ENCODE peak calls at places on chromosomes 13 and 19, in five cellular contexts. One of them, this sample, is unnamed.

GRCh38 chr13:48412881-48413351 is at the start of gene LPAR6:
- DNase-seq in HTR-8/SVneo: peak
- DNase-seq in stimulated activated CD4-positive, alpha-beta T cell treated with anti-CD3 and anti-CD28 coated beads, Interleukin-4, amount 100 ng/mL, for 1 hour: no peak
- DNase-seq in substantia nigra: no peak
- DNase-seq in COLO829: peak
- DNase-seq in this sample: peak

GRCh38 chr13:106151056-106151699 is 384.3 kb downstream of the EFNB2 start:
- DNase-seq in HTR-8/SVneo: peak
- DNase-seq in stimulated activated CD4-positive, alpha-beta T cell treated with anti-CD3 and anti-CD28 coated beads, Interleukin-4, amount 100 ng/mL, for 1 hour: no peak
- DNase-seq in substantia nigra: no peak
- DNase-seq in COLO829: peak
- DNase-seq in this sample: no peak

GRCh38 chr13:73835138-73835721 is 299.0 kb downstream of the KLF12 start:
- DNase-seq in HTR-8/SVneo: peak
- DNase-seq in stimulated activated CD4-positive, alpha-beta T cell treated with anti-CD3 and anti-CD28 coated beads, Interleukin-4, amount 100 ng/mL, for 1 hour: no peak
- DNase-seq in substantia nigra: no peak
- DNase-seq in COLO829: peak
- DNase-seq in this sample: peak

GRCh38 chr13:40613192-40613818 is 53.1 kb downstream of the FOXO1 start:
- DNase-seq in HTR-8/SVneo: no peak
- DNase-seq in stimulated activated CD4-positive, alpha-beta T cell treated with anti-CD3 and anti-CD28 coated beads, Interleukin-4, amount 100 ng/mL, for 1 hour: no peak
- DNase-seq in substantia nigra: no peak
- DNase-seq in COLO829: no peak
- DNase-seq in this sample: no peak

GRCh38 chr13:19862511-19863313 is 737 bp downstream of the ZMYM5 start:
- DNase-seq in HTR-8/SVneo: no peak
- DNase-seq in stimulated activated CD4-positive, alpha-beta T cell treated with anti-CD3 and anti-CD28 coated beads, Interleukin-4, amount 100 ng/mL, for 1 hour: peak
- DNase-seq in substantia nigra: no peak
- DNase-seq in COLO829: no peak
- DNase-seq in this sample: peak

GRCh38 chr13:67137044-67137735 is 92.9 kb downstream of the PCDH9 start:
- DNase-seq in HTR-8/SVneo: no peak
- DNase-seq in stimulated activated CD4-positive, alpha-beta T cell treated with anti-CD3 and anti-CD28 coated beads, Interleukin-4, amount 100 ng/mL, for 1 hour: no peak
- DNase-seq in substantia nigra: no peak
- DNase-seq in COLO829: no peak
- DNase-seq in this sample: no peak

GRCh38 chr13:40235160-40235796 is 431.2 kb downstream of the FOXO1 start:
- DNase-seq in HTR-8/SVneo: no peak
- DNase-seq in stimulated activated CD4-positive, alpha-beta T cell treated with anti-CD3 and anti-CD28 coated beads, Interleukin-4, amount 100 ng/mL, for 1 hour: no peak
- DNase-seq in substantia nigra: no peak
- DNase-seq in COLO829: no peak
- DNase-seq in this sample: no peak

GRCh38 chr13:91868351-91868750 is 469.9 kb downstream of the GPC5 start:
- DNase-seq in HTR-8/SVneo: no peak
- DNase-seq in stimulated activated CD4-positive, alpha-beta T cell treated with anti-CD3 and anti-CD28 coated beads, Interleukin-4, amount 100 ng/mL, for 1 hour: no peak
- DNase-seq in substantia nigra: no peak
- DNase-seq in COLO829: no peak
- DNase-seq in this sample: no peak

GRCh38 chr19:54331626-54332025 is 7.3 kb downstream of the LILRA4 start:
- DNase-seq in HTR-8/SVneo: no peak
- DNase-seq in stimulated activated CD4-positive, alpha-beta T cell treated with anti-CD3 and anti-CD28 coated beads, Interleukin-4, amount 100 ng/mL, for 1 hour: no peak
- DNase-seq in substantia nigra: no peak
- DNase-seq in COLO829: no peak
- DNase-seq in this sample: no peak

GRCh38 chr19:34298891-34299510 is 44.6 kb downstream of the GARRE1 start:
- DNase-seq in HTR-8/SVneo: no peak
- DNase-seq in stimulated activated CD4-positive, alpha-beta T cell treated with anti-CD3 and anti-CD28 coated beads, Interleukin-4, amount 100 ng/mL, for 1 hour: no peak
- DNase-seq in substantia nigra: no peak
- DNase-seq in COLO829: no peak
- DNase-seq in this sample: no peak

GRCh38 chr19:54017266-54017665 is 25.8 kb downstream of the CACNG6 start:
- DNase-seq in HTR-8/SVneo: no peak
- DNase-seq in stimulated activated CD4-positive, alpha-beta T cell treated with anti-CD3 and anti-CD28 coated beads, Interleukin-4, amount 100 ng/mL, for 1 hour: no peak
- DNase-seq in substantia nigra: no peak
- DNase-seq in COLO829: no peak
- DNase-seq in this sample: no peak

GRCh38 chr19:289651-290538 is 1.3 kb downstream of the PLPP2 start:
- DNase-seq in HTR-8/SVneo: no peak
- DNase-seq in stimulated activated CD4-positive, alpha-beta T cell treated with anti-CD3 and anti-CD28 coated beads, Interleukin-4, amount 100 ng/mL, for 1 hour: peak
- DNase-seq in substantia nigra: no peak
- DNase-seq in COLO829: no peak
- DNase-seq in this sample: no peak

GRCh38 chr19:32464279-32464678 is 58.7 kb downstream of the DPY19L3 start:
- DNase-seq in HTR-8/SVneo: peak
- DNase-seq in stimulated activated CD4-positive, alpha-beta T cell treated with anti-CD3 and anti-CD28 coated beads, Interleukin-4, amount 100 ng/mL, for 1 hour: no peak
- DNase-seq in substantia nigra: no peak
- DNase-seq in COLO829: no peak
- DNase-seq in this sample: peak

GRCh38 chr13:45851171-45851889 is at the start of gene SIAH3:
- DNase-seq in HTR-8/SVneo: no peak
- DNase-seq in stimulated activated CD4-positive, alpha-beta T cell treated with anti-CD3 and anti-CD28 coated beads, Interleukin-4, amount 100 ng/mL, for 1 hour: peak
- DNase-seq in substantia nigra: no peak
- DNase-seq in COLO829: no peak
- DNase-seq in this sample: peak

GRCh38 chr19:38849746-38850230 is at the start of gene HNRNPL:
- DNase-seq in HTR-8/SVneo: no peak
- DNase-seq in stimulated activated CD4-positive, alpha-beta T cell treated with anti-CD3 and anti-CD28 coated beads, Interleukin-4, amount 100 ng/mL, for 1 hour: peak
- DNase-seq in substantia nigra: peak
- DNase-seq in COLO829: no peak
- DNase-seq in this sample: no peak

GRCh38 chr13:26941345-26942174 is 181.0 kb upstream of the GPR12 start:
- DNase-seq in HTR-8/SVneo: no peak
- DNase-seq in stimulated activated CD4-positive, alpha-beta T cell treated with anti-CD3 and anti-CD28 coated beads, Interleukin-4, amount 100 ng/mL, for 1 hour: no peak
- DNase-seq in substantia nigra: no peak
- DNase-seq in COLO829: no peak
- DNase-seq in this sample: no peak

GRCh38 chr13:90055121-90055520 is 1292.4 kb upstream of the MIR17HG start:
- DNase-seq in HTR-8/SVneo: no peak
- DNase-seq in stimulated activated CD4-positive, alpha-beta T cell treated with anti-CD3 and anti-CD28 coated beads, Interleukin-4, amount 100 ng/mL, for 1 hour: no peak
- DNase-seq in substantia nigra: no peak
- DNase-seq in COLO829: no peak
- DNase-seq in this sample: no peak

GRCh38 chr13:41463823-41464602 is 6.7 kb downstream of the RGCC start:
- DNase-seq in HTR-8/SVneo: no peak
- DNase-seq in stimulated activated CD4-positive, alpha-beta T cell treated with anti-CD3 and anti-CD28 coated beads, Interleukin-4, amount 100 ng/mL, for 1 hour: peak
- DNase-seq in substantia nigra: no peak
- DNase-seq in COLO829: no peak
- DNase-seq in this sample: no peak

GRCh38 chr19:7272856-7273578 is 21.2 kb downstream of the INSR start:
- DNase-seq in HTR-8/SVneo: no peak
- DNase-seq in stimulated activated CD4-positive, alpha-beta T cell treated with anti-CD3 and anti-CD28 coated beads, Interleukin-4, amount 100 ng/mL, for 1 hour: no peak
- DNase-seq in substantia nigra: no peak
- DNase-seq in COLO829: no peak
- DNase-seq in this sample: peak

GRCh38 chr13:112768795-112769411 is 79.1 kb downstream of the ATP11A start:
- DNase-seq in HTR-8/SVneo: no peak
- DNase-seq in stimulated activated CD4-positive, alpha-beta T cell treated with anti-CD3 and anti-CD28 coated beads, Interleukin-4, amount 100 ng/mL, for 1 hour: no peak
- DNase-seq in substantia nigra: no peak
- DNase-seq in COLO829: no peak
- DNase-seq in this sample: no peak

GRCh38 chr13:59734393-59734792 is 429.3 kb downstream of the DIAPH3 start:
- DNase-seq in HTR-8/SVneo: no peak
- DNase-seq in stimulated activated CD4-positive, alpha-beta T cell treated with anti-CD3 and anti-CD28 coated beads, Interleukin-4, amount 100 ng/mL, for 1 hour: no peak
- DNase-seq in substantia nigra: no peak
- DNase-seq in COLO829: no peak
- DNase-seq in this sample: no peak

GRCh38 chr19:35207391-35207871 is 21.1 kb downstream of the FAM187B start:
- DNase-seq in HTR-8/SVneo: no peak
- DNase-seq in stimulated activated CD4-positive, alpha-beta T cell treated with anti-CD3 and anti-CD28 coated beads, Interleukin-4, amount 100 ng/mL, for 1 hour: no peak
- DNase-seq in substantia nigra: no peak
- DNase-seq in COLO829: no peak
- DNase-seq in this sample: no peak

GRCh38 chr13:52809310-52809769 is 39.1 kb downstream of the PCDH8 start:
- DNase-seq in HTR-8/SVneo: peak
- DNase-seq in stimulated activated CD4-positive, alpha-beta T cell treated with anti-CD3 and anti-CD28 coated beads, Interleukin-4, amount 100 ng/mL, for 1 hour: peak
- DNase-seq in substantia nigra: no peak
- DNase-seq in COLO829: peak
- DNase-seq in this sample: peak

GRCh38 chr13:79772811-79773210 is 291.9 kb downstream of the NDFIP2 start:
- DNase-seq in HTR-8/SVneo: no peak
- DNase-seq in stimulated activated CD4-positive, alpha-beta T cell treated with anti-CD3 and anti-CD28 coated beads, Interleukin-4, amount 100 ng/mL, for 1 hour: no peak
- DNase-seq in substantia nigra: no peak
- DNase-seq in COLO829: no peak
- DNase-seq in this sample: no peak

GRCh38 chr13:108915095-108915633 is 285.8 kb downstream of the MYO16 start:
- DNase-seq in HTR-8/SVneo: no peak
- DNase-seq in stimulated activated CD4-positive, alpha-beta T cell treated with anti-CD3 and anti-CD28 coated beads, Interleukin-4, amount 100 ng/mL, for 1 hour: no peak
- DNase-seq in substantia nigra: no peak
- DNase-seq in COLO829: peak
- DNase-seq in this sample: peak

GRCh38 chr13:106548064-106548696 is 12.7 kb upstream of the EFNB2 start:
- DNase-seq in HTR-8/SVneo: no peak
- DNase-seq in stimulated activated CD4-positive, alpha-beta T cell treated with anti-CD3 and anti-CD28 coated beads, Interleukin-4, amount 100 ng/mL, for 1 hour: no peak
- DNase-seq in substantia nigra: no peak
- DNase-seq in COLO829: no peak
- DNase-seq in this sample: no peak

GRCh38 chr13:31731923-31732322 is 7.4 kb upstream of the RXFP2 start:
- DNase-seq in HTR-8/SVneo: no peak
- DNase-seq in stimulated activated CD4-positive, alpha-beta T cell treated with anti-CD3 and anti-CD28 coated beads, Interleukin-4, amount 100 ng/mL, for 1 hour: no peak
- DNase-seq in substantia nigra: no peak
- DNase-seq in COLO829: no peak
- DNase-seq in this sample: no peak

GRCh38 chr13:42553098-42554046 is 20.6 kb upstream of the TNFSF11 start:
- DNase-seq in HTR-8/SVneo: no peak
- DNase-seq in stimulated activated CD4-positive, alpha-beta T cell treated with anti-CD3 and anti-CD28 coated beads, Interleukin-4, amount 100 ng/mL, for 1 hour: no peak
- DNase-seq in substantia nigra: no peak
- DNase-seq in COLO829: no peak
- DNase-seq in this sample: no peak

GRCh38 chr19:15247107-15248014 is 15.1 kb upstream of the EPHX3 start:
- DNase-seq in HTR-8/SVneo: no peak
- DNase-seq in stimulated activated CD4-positive, alpha-beta T cell treated with anti-CD3 and anti-CD28 coated beads, Interleukin-4, amount 100 ng/mL, for 1 hour: no peak
- DNase-seq in substantia nigra: no peak
- DNase-seq in COLO829: no peak
- DNase-seq in this sample: no peak

GRCh38 chr13:94462670-94463069 is 16.8 kb downstream of the DCT start:
- DNase-seq in HTR-8/SVneo: no peak
- DNase-seq in stimulated activated CD4-positive, alpha-beta T cell treated with anti-CD3 and anti-CD28 coated beads, Interleukin-4, amount 100 ng/mL, for 1 hour: no peak
- DNase-seq in substantia nigra: no peak
- DNase-seq in COLO829: no peak
- DNase-seq in this sample: no peak

GRCh38 chr13:66660013-66660804 is 569.9 kb downstream of the PCDH9 start:
- DNase-seq in HTR-8/SVneo: no peak
- DNase-seq in stimulated activated CD4-positive, alpha-beta T cell treated with anti-CD3 and anti-CD28 coated beads, Interleukin-4, amount 100 ng/mL, for 1 hour: no peak
- DNase-seq in substantia nigra: no peak
- DNase-seq in COLO829: peak
- DNase-seq in this sample: peak

GRCh38 chr13:26992951-26993490 is 178.6 kb downstream of the USP12 start:
- DNase-seq in HTR-8/SVneo: no peak
- DNase-seq in stimulated activated CD4-positive, alpha-beta T cell treated with anti-CD3 and anti-CD28 coated beads, Interleukin-4, amount 100 ng/mL, for 1 hour: no peak
- DNase-seq in substantia nigra: no peak
- DNase-seq in COLO829: no peak
- DNase-seq in this sample: no peak

GRCh38 chr19:6209233-6209632 is 70.5 kb downstream of the MLLT1 start:
- DNase-seq in HTR-8/SVneo: no peak
- DNase-seq in stimulated activated CD4-positive, alpha-beta T cell treated with anti-CD3 and anti-CD28 coated beads, Interleukin-4, amount 100 ng/mL, for 1 hour: no peak
- DNase-seq in substantia nigra: no peak
- DNase-seq in COLO829: no peak
- DNase-seq in this sample: no peak

GRCh38 chr13:111622051-111622531 is 301.6 kb downstream of the TEX29 start:
- DNase-seq in HTR-8/SVneo: no peak
- DNase-seq in stimulated activated CD4-positive, alpha-beta T cell treated with anti-CD3 and anti-CD28 coated beads, Interleukin-4, amount 100 ng/mL, for 1 hour: no peak
- DNase-seq in substantia nigra: no peak
- DNase-seq in COLO829: no peak
- DNase-seq in this sample: no peak

GRCh38 chr13:78700121-78700910 is 41.4 kb upstream of the OBI1 start:
- DNase-seq in HTR-8/SVneo: no peak
- DNase-seq in stimulated activated CD4-positive, alpha-beta T cell treated with anti-CD3 and anti-CD28 coated beads, Interleukin-4, amount 100 ng/mL, for 1 hour: no peak
- DNase-seq in substantia nigra: no peak
- DNase-seq in COLO829: no peak
- DNase-seq in this sample: no peak